ENCODE peak calls at places on chromosomes 5 and 9, in four cellular contexts. R is uterus; P is CD8-positive, alpha-beta T cell; F is B cell. Q is an unnamed sample.

GRCh38 chr5:67089200-67089725 is 107.3 kb downstream of the CD180 start:
- DNase-seq in F (no peak), R (no peak), P (no peak), Q (peak; percentile 2)

GRCh38 chr9:94606641-94607339 is 13.2 kb upstream of the FBP2 start:
- DNase-seq in R (no peak), F (no peak), P (no peak), Q (no peak)

GRCh38 chr5:151213803-151214613 is 9.9 kb downstream of the CCDC69 start:
- DNase-seq in F (peak; percentile 88), R (peak; percentile 67), P (peak; percentile 67), Q (no peak)

GRCh38 chr5:145976431-145977155 is 40.2 kb downstream of the SH3RF2 start:
- DNase-seq in R (no peak), P (no peak), F (no peak), Q (no peak)

GRCh38 chr5:179836225-179837019 is 15.7 kb downstream of the SQSTM1 start:
- DNase-seq in F (peak; percentile 54), R (no peak), P (peak; percentile 33), Q (no peak)

GRCh38 chr5:64939772-64940510 is 171.2 kb downstream of the CWC27 start:
- DNase-seq in F (no peak), R (no peak), P (no peak), Q (no peak)

GRCh38 chr5:142491260-142491659 is 166.4 kb upstream of the SPRY4 start:
- DNase-seq in F (no peak), P (no peak), R (no peak), Q (no peak)

GRCh38 chr5:160835376-160835775 is 16.6 kb downstream of the ATP10B start:
- DNase-seq in P (no peak), R (no peak), F (no peak), Q (peak; percentile 61)

GRCh38 chr5:95940758-95941682 is 20.6 kb downstream of the ELL2 start:
- DNase-seq in P (no peak), R (no peak), F (no peak), Q (no peak)

GRCh38 chr5:73336366-73336765 is 112.2 kb downstream of the FOXD1 start:
- DNase-seq in F (no peak), R (no peak), P (no peak), Q (no peak)

GRCh38 chr5:6746244-6746643 is 33.0 kb downstream of the TENT4A start:
- DNase-seq in R (no peak), F (no peak), P (no peak), Q (no peak)

GRCh38 chr9:101027246-101027645 is 1.3 kb upstream of the PLPPR1 start:
- DNase-seq in P (no peak), R (no peak), F (no peak), Q (no peak)

GRCh38 chr9:4397917-4398316 is 92.4 kb upstream of the SLC1A1 start:
- DNase-seq in F (no peak), R (no peak), P (no peak), Q (no peak)

GRCh38 chr5:72248352-72249032 is 71.5 kb downstream of the MRPS27 start:
- DNase-seq in R (peak; percentile 79), F (no peak), P (no peak), Q (peak; percentile 44)

GRCh38 chr9:20989923-20990341 is 41.5 kb downstream of the HACD4 start:
- DNase-seq in F (no peak), R (peak; percentile 20), P (no peak), Q (peak; percentile 92)

GRCh38 chr5:74647096-74647495 is 6.6 kb upstream of the ENC1 start:
- DNase-seq in R (no peak), P (no peak), F (no peak), Q (no peak)

GRCh38 chr9:130962418-130963316 is 23.6 kb upstream of the FIBCD1 start:
- DNase-seq in F (no peak), P (no peak), R (peak; percentile 19), Q (no peak)

GRCh38 chr9:114054191-114054690 is 23.9 kb downstream of the AMBP start:
- DNase-seq in F (no peak), R (peak; percentile 5), P (no peak), Q (no peak)

GRCh38 chr5:35857606-35858205 is 1.0 kb downstream of the IL7R start:
- DNase-seq in P (no peak), F (no peak), R (no peak), Q (no peak)

GRCh38 chr9:113543286-113544000 is 79.9 kb downstream of the RGS3 start:
- DNase-seq in R (no peak), F (no peak), P (no peak), Q (no peak)